ENCODE peak calls at places on chromosomes 2 and 18, in seven cellular contexts. V is NT2/D1; Z is G401; I is T-helper 17 cell; H is H54; B is effector memory CD4-positive, alpha-beta T cell; N is Caki2. C is an unnamed sample.
A peak's percentile ranks its signal among the peaks of the same experiment; 100 is the strongest.

GRCh38 chr2:197803033-197803444 is 1.4 kb upstream of the PLCL1 start:
- DNase-seq in V (peak; percentile 48), Z (peak; percentile 71), I (no peak), H (no peak), B (no peak), N (peak; percentile 30), C (no peak)

GRCh38 chr2:55519908-55520885 is 679 bp downstream of the CFAP36 start:
- DNase-seq in V (no peak), Z (peak; percentile 62), I (peak; percentile 18), H (peak; percentile 16), B (no peak), N (peak; percentile 25), C (peak; percentile 24)

GRCh38 chr2:204900487-204900886 is 355.2 kb downstream of the PARD3B start:
- DNase-seq in V (no peak), Z (no peak), I (no peak), H (no peak), B (no peak), N (peak; percentile 40), C (no peak)

GRCh38 chr18:31723998-31724711 is 36.5 kb downstream of the SLC25A52 start:
- DNase-seq in V (no peak), Z (peak; percentile 36), I (no peak), H (no peak), B (no peak), N (no peak), C (no peak)

GRCh38 chr2:110768591-110768990 is 36.2 kb downstream of the ACOXL start:
- DNase-seq in V (no peak), Z (no peak), I (no peak), H (no peak), B (no peak), N (no peak), C (no peak)

GRCh38 chr2:147456729-147457128 is 388.1 kb upstream of the ACVR2A start:
- DNase-seq in V (no peak), Z (no peak), I (no peak), H (no peak), B (no peak), N (no peak), C (no peak)

GRCh38 chr2:186379052-186379451 is 107.0 kb upstream of the ZC3H15 start:
- DNase-seq in V (no peak), Z (no peak), I (no peak), H (no peak), B (no peak), N (peak; percentile 5), C (no peak)

GRCh38 chr2:31967790-31968189 is 43.0 kb downstream of the MEMO1 start:
- DNase-seq in V (no peak), Z (no peak), I (no peak), H (no peak), B (no peak), N (no peak), C (no peak)

GRCh38 chr2:147467441-147467840 is 377.4 kb upstream of the ACVR2A start:
- DNase-seq in V (no peak), Z (no peak), I (no peak), H (no peak), B (no peak), N (no peak), C (no peak)

GRCh38 chr2:178829299-178829698 is 22.1 kb upstream of the TTN start:
- DNase-seq in V (no peak), Z (no peak), I (no peak), H (no peak), B (no peak), N (no peak), C (no peak)

GRCh38 chr18:70181015-70181414 is 24.5 kb downstream of the RTTN start:
- DNase-seq in V (no peak), Z (no peak), I (no peak), H (peak; percentile 16), B (no peak), N (peak; percentile 62), C (no peak)

GRCh38 chr2:102194609-102195268 is 7.9 kb downstream of the IL1RL2 start:
- DNase-seq in V (no peak), Z (no peak), I (no peak), H (no peak), B (no peak), N (no peak), C (no peak)

GRCh38 chr2:11778923-11779757 is 32.7 kb downstream of the LPIN1 start:
- DNase-seq in V (peak; percentile 61), Z (peak; percentile 82), I (peak; percentile 84), H (peak; percentile 84), B (peak; percentile 70), N (peak; percentile 58), C (peak; percentile 89)

GRCh38 chr2:212088353-212088752 is 450.2 kb downstream of the ERBB4 start:
- DNase-seq in V (no peak), Z (no peak), I (no peak), H (no peak), B (no peak), N (no peak), C (no peak)

GRCh38 chr2:198117397-198118041 is 313.1 kb downstream of the PLCL1 start:
- DNase-seq in V (no peak), Z (no peak), I (no peak), H (no peak), B (no peak), N (no peak), C (no peak)

GRCh38 chr2:135963841-135964240 is 21.6 kb downstream of the DARS1 start:
- DNase-seq in V (no peak), Z (no peak), I (no peak), H (no peak), B (no peak), N (no peak), C (no peak)

GRCh38 chr18:48032876-48033769 is 102.7 kb upstream of the SMAD2 start:
- DNase-seq in V (no peak), Z (no peak), I (no peak), H (peak; percentile 46), B (no peak), N (no peak), C (no peak)

GRCh38 chr2:228023619-228024018 is 152.2 kb downstream of the DAW1 start:
- DNase-seq in V (no peak), Z (no peak), I (no peak), H (peak; percentile 33), B (no peak), N (peak; percentile 62), C (no peak)

GRCh38 chr2:177602611-177603164 is 210.1 kb downstream of the AGPS start:
- DNase-seq in V (no peak), Z (no peak), I (no peak), H (no peak), B (no peak), N (no peak), C (no peak)

GRCh38 chr2:66478729-66479316 is 43.9 kb downstream of the MEIS1 start:
- DNase-seq in V (no peak), Z (no peak), I (no peak), H (no peak), B (no peak), N (no peak), C (no peak)

GRCh38 chr2:132916219-132916618 is 246.2 kb upstream of the LYPD1 start:
- DNase-seq in V (no peak), Z (no peak), I (no peak), H (no peak), B (no peak), N (no peak), C (no peak)

GRCh38 chr2:166593403-166593802 is 99.4 kb upstream of the SCN7A start:
- DNase-seq in V (no peak), Z (no peak), I (no peak), H (peak; percentile 16), B (no peak), N (no peak), C (no peak)

GRCh38 chr18:58394607-58395425 is 234.1 kb downstream of the ALPK2 start:
- DNase-seq in V (no peak), Z (no peak), I (no peak), H (no peak), B (no peak), N (no peak), C (no peak)

GRCh38 chr2:168767258-168767657 is 35.2 kb upstream of the NOSTRIN start:
- DNase-seq in V (no peak), Z (no peak), I (no peak), H (no peak), B (no peak), N (no peak), C (no peak)

GRCh38 chr18:49656098-49656591 is 94.3 kb downstream of the LIPG start:
- DNase-seq in V (no peak), Z (no peak), I (no peak), H (peak; percentile 51), B (no peak), N (peak; percentile 89), C (no peak)

GRCh38 chr2:52968043-52968442 is 799.6 kb upstream of the CHAC2 start:
- DNase-seq in V (no peak), Z (no peak), I (no peak), H (no peak), B (no peak), N (no peak), C (no peak)

GRCh38 chr2:165371356-165371755 is 98.1 kb upstream of the CSRNP3 start:
- DNase-seq in V (no peak), Z (no peak), I (no peak), H (no peak), B (no peak), N (no peak), C (no peak)

C was measured in WTC11.